ENCODE peak calls at places on chromosomes 13 and 19, in ten cellular contexts. One of them, this sample, is unnamed.

GRCh38 chr19:33957804-33958203 is 161.1 kb downstream of the KCTD15 start:
- DNase-seq in AG09309: no peak
- DNase-seq in cardiac fibroblast: no peak
- DNase-seq in memory B cell: no peak
- DNase-seq in esophagus squamous epithelium: no peak
- DNase-seq in T-helper 2 cell: no peak
- DNase-seq in posterior vena cava: no peak
- DNase-seq in activated naive CD4-positive, alpha-beta T cell treated with anti-CD3 and anti-CD28 coated beads, Interleukin-2, amount 50 U/mL, for 72 hours: no peak
- DNase-seq in AG10803: no peak
- DNase-seq in NCI-H1092 treated with DMSO at 0.1 percent for 48 hours: no peak
- DNase-seq in this sample: no peak

GRCh38 chr19:19540707-19541515 is 2.8 kb downstream of the CILP2 start:
- DNase-seq in AG09309: no peak
- DNase-seq in cardiac fibroblast: peak; percentile 19
- DNase-seq in memory B cell: peak; percentile 64
- DNase-seq in esophagus squamous epithelium: no peak
- DNase-seq in T-helper 2 cell: peak; percentile 81
- DNase-seq in posterior vena cava: no peak
- DNase-seq in activated naive CD4-positive, alpha-beta T cell treated with anti-CD3 and anti-CD28 coated beads, Interleukin-2, amount 50 U/mL, for 72 hours: no peak
- DNase-seq in AG10803: no peak
- DNase-seq in NCI-H1092 treated with DMSO at 0.1 percent for 48 hours: no peak
- DNase-seq in this sample: no peak

GRCh38 chr19:2475018-2475701 is 767 bp upstream of the GADD45B start:
- DNase-seq in AG09309: no peak
- DNase-seq in cardiac fibroblast: peak; percentile 65
- DNase-seq in memory B cell: peak; percentile 63
- DNase-seq in esophagus squamous epithelium: no peak
- DNase-seq in T-helper 2 cell: peak; percentile 68
- DNase-seq in posterior vena cava: peak; percentile 90
- DNase-seq in activated naive CD4-positive, alpha-beta T cell treated with anti-CD3 and anti-CD28 coated beads, Interleukin-2, amount 50 U/mL, for 72 hours: peak; percentile 79
- DNase-seq in AG10803: peak; percentile 58
- DNase-seq in NCI-H1092 treated with DMSO at 0.1 percent for 48 hours: no peak
- DNase-seq in this sample: peak; percentile 64

GRCh38 chr13:27200413-27201066 is 28.9 kb upstream of the USP12 start:
- DNase-seq in AG09309: no peak
- DNase-seq in cardiac fibroblast: no peak
- DNase-seq in memory B cell: no peak
- DNase-seq in esophagus squamous epithelium: no peak
- DNase-seq in T-helper 2 cell: no peak
- DNase-seq in posterior vena cava: no peak
- DNase-seq in activated naive CD4-positive, alpha-beta T cell treated with anti-CD3 and anti-CD28 coated beads, Interleukin-2, amount 50 U/mL, for 72 hours: no peak
- DNase-seq in AG10803: no peak
- DNase-seq in NCI-H1092 treated with DMSO at 0.1 percent for 48 hours: no peak
- DNase-seq in this sample: no peak

GRCh38 chr19:54415208-54415900 is at the start of gene TTYH1:
- DNase-seq in AG09309: no peak
- DNase-seq in cardiac fibroblast: no peak
- DNase-seq in memory B cell: peak; percentile 49
- DNase-seq in esophagus squamous epithelium: no peak
- DNase-seq in T-helper 2 cell: peak; percentile 22
- DNase-seq in posterior vena cava: peak; percentile 34
- DNase-seq in activated naive CD4-positive, alpha-beta T cell treated with anti-CD3 and anti-CD28 coated beads, Interleukin-2, amount 50 U/mL, for 72 hours: no peak
- DNase-seq in AG10803: no peak
- DNase-seq in NCI-H1092 treated with DMSO at 0.1 percent for 48 hours: no peak
- DNase-seq in this sample: peak; percentile 29

GRCh38 chr19:14959263-14959662 is 18.0 kb downstream of the OR7C2 start:
- DNase-seq in AG09309: no peak
- DNase-seq in cardiac fibroblast: no peak
- DNase-seq in memory B cell: no peak
- DNase-seq in esophagus squamous epithelium: no peak
- DNase-seq in T-helper 2 cell: no peak
- DNase-seq in posterior vena cava: no peak
- DNase-seq in activated naive CD4-positive, alpha-beta T cell treated with anti-CD3 and anti-CD28 coated beads, Interleukin-2, amount 50 U/mL, for 72 hours: no peak
- DNase-seq in AG10803: no peak
- DNase-seq in NCI-H1092 treated with DMSO at 0.1 percent for 48 hours: no peak
- DNase-seq in this sample: no peak

GRCh38 chr19:39303373-39304184 is 7.4 kb downstream of the IFNL1 start:
- DNase-seq in AG09309: no peak
- DNase-seq in cardiac fibroblast: no peak
- DNase-seq in memory B cell: no peak
- DNase-seq in esophagus squamous epithelium: no peak
- DNase-seq in T-helper 2 cell: no peak
- DNase-seq in posterior vena cava: no peak
- DNase-seq in activated naive CD4-positive, alpha-beta T cell treated with anti-CD3 and anti-CD28 coated beads, Interleukin-2, amount 50 U/mL, for 72 hours: no peak
- DNase-seq in AG10803: no peak
- DNase-seq in NCI-H1092 treated with DMSO at 0.1 percent for 48 hours: no peak
- DNase-seq in this sample: no peak

GRCh38 chr19:28285078-28285477 is 927.9 kb downstream of the UQCRFS1 start:
- DNase-seq in AG09309: no peak
- DNase-seq in cardiac fibroblast: no peak
- DNase-seq in memory B cell: no peak
- DNase-seq in esophagus squamous epithelium: no peak
- DNase-seq in T-helper 2 cell: no peak
- DNase-seq in posterior vena cava: no peak
- DNase-seq in activated naive CD4-positive, alpha-beta T cell treated with anti-CD3 and anti-CD28 coated beads, Interleukin-2, amount 50 U/mL, for 72 hours: no peak
- DNase-seq in AG10803: no peak
- DNase-seq in NCI-H1092 treated with DMSO at 0.1 percent for 48 hours: no peak
- DNase-seq in this sample: no peak

GRCh38 chr19:44931541-44931940 is 10.5 kb upstream of the APOC4 start:
- DNase-seq in AG09309: no peak
- DNase-seq in cardiac fibroblast: no peak
- DNase-seq in memory B cell: no peak
- DNase-seq in esophagus squamous epithelium: no peak
- DNase-seq in T-helper 2 cell: no peak
- DNase-seq in posterior vena cava: no peak
- DNase-seq in activated naive CD4-positive, alpha-beta T cell treated with anti-CD3 and anti-CD28 coated beads, Interleukin-2, amount 50 U/mL, for 72 hours: no peak
- DNase-seq in AG10803: no peak
- DNase-seq in NCI-H1092 treated with DMSO at 0.1 percent for 48 hours: no peak
- DNase-seq in this sample: no peak

GRCh38 chr13:47066261-47066660 is 169.4 kb upstream of the HTR2A start:
- DNase-seq in AG09309: no peak
- DNase-seq in cardiac fibroblast: peak; percentile 38
- DNase-seq in memory B cell: no peak
- DNase-seq in esophagus squamous epithelium: no peak
- DNase-seq in T-helper 2 cell: no peak
- DNase-seq in posterior vena cava: no peak
- DNase-seq in activated naive CD4-positive, alpha-beta T cell treated with anti-CD3 and anti-CD28 coated beads, Interleukin-2, amount 50 U/mL, for 72 hours: no peak
- DNase-seq in AG10803: peak; percentile 35
- DNase-seq in NCI-H1092 treated with DMSO at 0.1 percent for 48 hours: no peak
- DNase-seq in this sample: no peak

GRCh38 chr19:1221141-1221903 is 15.7 kb downstream of the STK11 start:
- DNase-seq in AG09309: no peak
- DNase-seq in cardiac fibroblast: peak; percentile 68
- DNase-seq in memory B cell: no peak
- DNase-seq in esophagus squamous epithelium: no peak
- DNase-seq in T-helper 2 cell: no peak
- DNase-seq in posterior vena cava: peak; percentile 91
- DNase-seq in activated naive CD4-positive, alpha-beta T cell treated with anti-CD3 and anti-CD28 coated beads, Interleukin-2, amount 50 U/mL, for 72 hours: no peak
- DNase-seq in AG10803: peak; percentile 40
- DNase-seq in NCI-H1092 treated with DMSO at 0.1 percent for 48 hours: no peak
- DNase-seq in this sample: no peak

GRCh38 chr19:1394252-1395193 is 6.8 kb downstream of the GAMT start:
- DNase-seq in AG09309: no peak
- DNase-seq in cardiac fibroblast: no peak
- DNase-seq in memory B cell: no peak
- DNase-seq in esophagus squamous epithelium: no peak
- DNase-seq in T-helper 2 cell: no peak
- DNase-seq in posterior vena cava: no peak
- DNase-seq in activated naive CD4-positive, alpha-beta T cell treated with anti-CD3 and anti-CD28 coated beads, Interleukin-2, amount 50 U/mL, for 72 hours: no peak
- DNase-seq in AG10803: no peak
- DNase-seq in NCI-H1092 treated with DMSO at 0.1 percent for 48 hours: no peak
- DNase-seq in this sample: no peak

GRCh38 chr13:22461854-22462565 is 718.8 kb upstream of the SGCG start:
- DNase-seq in AG09309: no peak
- DNase-seq in cardiac fibroblast: peak; percentile 12
- DNase-seq in memory B cell: no peak
- DNase-seq in esophagus squamous epithelium: no peak
- DNase-seq in T-helper 2 cell: no peak
- DNase-seq in posterior vena cava: no peak
- DNase-seq in activated naive CD4-positive, alpha-beta T cell treated with anti-CD3 and anti-CD28 coated beads, Interleukin-2, amount 50 U/mL, for 72 hours: no peak
- DNase-seq in AG10803: no peak
- DNase-seq in NCI-H1092 treated with DMSO at 0.1 percent for 48 hours: no peak
- DNase-seq in this sample: no peak

GRCh38 chr13:110555601-110556223 is 5.8 kb downstream of the RAB20 start:
- DNase-seq in AG09309: no peak
- DNase-seq in cardiac fibroblast: no peak
- DNase-seq in memory B cell: no peak
- DNase-seq in esophagus squamous epithelium: no peak
- DNase-seq in T-helper 2 cell: no peak
- DNase-seq in posterior vena cava: no peak
- DNase-seq in activated naive CD4-positive, alpha-beta T cell treated with anti-CD3 and anti-CD28 coated beads, Interleukin-2, amount 50 U/mL, for 72 hours: no peak
- DNase-seq in AG10803: no peak
- DNase-seq in NCI-H1092 treated with DMSO at 0.1 percent for 48 hours: no peak
- DNase-seq in this sample: peak; percentile 19

GRCh38 chr19:50776131-50776530 is 5.9 kb downstream of the GPR32 start:
- DNase-seq in AG09309: no peak
- DNase-seq in cardiac fibroblast: no peak
- DNase-seq in memory B cell: no peak
- DNase-seq in esophagus squamous epithelium: no peak
- DNase-seq in T-helper 2 cell: no peak
- DNase-seq in posterior vena cava: no peak
- DNase-seq in activated naive CD4-positive, alpha-beta T cell treated with anti-CD3 and anti-CD28 coated beads, Interleukin-2, amount 50 U/mL, for 72 hours: no peak
- DNase-seq in AG10803: no peak
- DNase-seq in NCI-H1092 treated with DMSO at 0.1 percent for 48 hours: no peak
- DNase-seq in this sample: no peak

GRCh38 chr19:41530184-41530534 is 45.8 kb upstream of the CEACAM21 start:
- DNase-seq in AG09309: no peak
- DNase-seq in cardiac fibroblast: no peak
- DNase-seq in memory B cell: no peak
- DNase-seq in esophagus squamous epithelium: no peak
- DNase-seq in T-helper 2 cell: no peak
- DNase-seq in posterior vena cava: no peak
- DNase-seq in activated naive CD4-positive, alpha-beta T cell treated with anti-CD3 and anti-CD28 coated beads, Interleukin-2, amount 50 U/mL, for 72 hours: no peak
- DNase-seq in AG10803: no peak
- DNase-seq in NCI-H1092 treated with DMSO at 0.1 percent for 48 hours: no peak
- DNase-seq in this sample: no peak

GRCh38 chr19:32469796-32470195 is 64.2 kb downstream of the DPY19L3 start:
- DNase-seq in AG09309: no peak
- DNase-seq in cardiac fibroblast: no peak
- DNase-seq in memory B cell: no peak
- DNase-seq in esophagus squamous epithelium: no peak
- DNase-seq in T-helper 2 cell: no peak
- DNase-seq in posterior vena cava: no peak
- DNase-seq in activated naive CD4-positive, alpha-beta T cell treated with anti-CD3 and anti-CD28 coated beads, Interleukin-2, amount 50 U/mL, for 72 hours: no peak
- DNase-seq in AG10803: peak; percentile 3
- DNase-seq in NCI-H1092 treated with DMSO at 0.1 percent for 48 hours: no peak
- DNase-seq in this sample: no peak

GRCh38 chr19:39167461-39168257 is 29.1 kb upstream of the NCCRP1 start:
- DNase-seq in AG09309: no peak
- DNase-seq in cardiac fibroblast: no peak
- DNase-seq in memory B cell: no peak
- DNase-seq in esophagus squamous epithelium: no peak
- DNase-seq in T-helper 2 cell: no peak
- DNase-seq in posterior vena cava: no peak
- DNase-seq in activated naive CD4-positive, alpha-beta T cell treated with anti-CD3 and anti-CD28 coated beads, Interleukin-2, amount 50 U/mL, for 72 hours: no peak
- DNase-seq in AG10803: no peak
- DNase-seq in NCI-H1092 treated with DMSO at 0.1 percent for 48 hours: no peak
- DNase-seq in this sample: no peak

GRCh38 chr19:6663236-6664187 is 6.4 kb downstream of the TNFSF14 start:
- DNase-seq in AG09309: no peak
- DNase-seq in cardiac fibroblast: no peak
- DNase-seq in memory B cell: no peak
- DNase-seq in esophagus squamous epithelium: no peak
- DNase-seq in T-helper 2 cell: peak; percentile 87
- DNase-seq in posterior vena cava: no peak
- DNase-seq in activated naive CD4-positive, alpha-beta T cell treated with anti-CD3 and anti-CD28 coated beads, Interleukin-2, amount 50 U/mL, for 72 hours: no peak
- DNase-seq in AG10803: peak; percentile 13
- DNase-seq in NCI-H1092 treated with DMSO at 0.1 percent for 48 hours: no peak
- DNase-seq in this sample: no peak

GRCh38 chr13:30906411-30906990 is 430 bp downstream of the MEDAG start:
- DNase-seq in AG09309: no peak
- DNase-seq in cardiac fibroblast: peak; percentile 24
- DNase-seq in memory B cell: no peak
- DNase-seq in esophagus squamous epithelium: no peak
- DNase-seq in T-helper 2 cell: peak; percentile 38
- DNase-seq in posterior vena cava: peak; percentile 85
- DNase-seq in activated naive CD4-positive, alpha-beta T cell treated with anti-CD3 and anti-CD28 coated beads, Interleukin-2, amount 50 U/mL, for 72 hours: no peak
- DNase-seq in AG10803: no peak
- DNase-seq in NCI-H1092 treated with DMSO at 0.1 percent for 48 hours: no peak
- DNase-seq in this sample: no peak

GRCh38 chr19:3593156-3593555 is 7.9 kb downstream of the GIPC3 start:
- DNase-seq in AG09309: no peak
- DNase-seq in cardiac fibroblast: no peak
- DNase-seq in memory B cell: no peak
- DNase-seq in esophagus squamous epithelium: no peak
- DNase-seq in T-helper 2 cell: no peak
- DNase-seq in posterior vena cava: peak; percentile 73
- DNase-seq in activated naive CD4-positive, alpha-beta T cell treated with anti-CD3 and anti-CD28 coated beads, Interleukin-2, amount 50 U/mL, for 72 hours: no peak
- DNase-seq in AG10803: no peak
- DNase-seq in NCI-H1092 treated with DMSO at 0.1 percent for 48 hours: no peak
- DNase-seq in this sample: no peak

GRCh38 chr19:58091251-58091995 is 6.6 kb downstream of the ZSCAN18 start:
- DNase-seq in AG09309: no peak
- DNase-seq in cardiac fibroblast: no peak
- DNase-seq in memory B cell: no peak
- DNase-seq in esophagus squamous epithelium: no peak
- DNase-seq in T-helper 2 cell: no peak
- DNase-seq in posterior vena cava: no peak
- DNase-seq in activated naive CD4-positive, alpha-beta T cell treated with anti-CD3 and anti-CD28 coated beads, Interleukin-2, amount 50 U/mL, for 72 hours: no peak
- DNase-seq in AG10803: no peak
- DNase-seq in NCI-H1092 treated with DMSO at 0.1 percent for 48 hours: no peak
- DNase-seq in this sample: no peak

GRCh38 chr13:42561752-42562467 is 12.0 kb upstream of the TNFSF11 start:
- DNase-seq in AG09309: no peak
- DNase-seq in cardiac fibroblast: no peak
- DNase-seq in memory B cell: no peak
- DNase-seq in esophagus squamous epithelium: no peak
- DNase-seq in T-helper 2 cell: no peak
- DNase-seq in posterior vena cava: no peak
- DNase-seq in activated naive CD4-positive, alpha-beta T cell treated with anti-CD3 and anti-CD28 coated beads, Interleukin-2, amount 50 U/mL, for 72 hours: no peak
- DNase-seq in AG10803: no peak
- DNase-seq in NCI-H1092 treated with DMSO at 0.1 percent for 48 hours: no peak
- DNase-seq in this sample: no peak

GRCh38 chr19:16258440-16258903 is 60.8 kb downstream of the AP1M1 start:
- DNase-seq in AG09309: no peak
- DNase-seq in cardiac fibroblast: peak; percentile 54
- DNase-seq in memory B cell: no peak
- DNase-seq in esophagus squamous epithelium: peak; percentile 25
- DNase-seq in T-helper 2 cell: no peak
- DNase-seq in posterior vena cava: peak; percentile 91
- DNase-seq in activated naive CD4-positive, alpha-beta T cell treated with anti-CD3 and anti-CD28 coated beads, Interleukin-2, amount 50 U/mL, for 72 hours: no peak
- DNase-seq in AG10803: no peak
- DNase-seq in NCI-H1092 treated with DMSO at 0.1 percent for 48 hours: no peak
- DNase-seq in this sample: no peak

GRCh38 chr13:30619731-30620130 is 2.0 kb downstream of the USPL1 start:
- DNase-seq in AG09309: no peak
- DNase-seq in cardiac fibroblast: peak; percentile 27
- DNase-seq in memory B cell: no peak
- DNase-seq in esophagus squamous epithelium: no peak
- DNase-seq in T-helper 2 cell: no peak
- DNase-seq in posterior vena cava: no peak
- DNase-seq in activated naive CD4-positive, alpha-beta T cell treated with anti-CD3 and anti-CD28 coated beads, Interleukin-2, amount 50 U/mL, for 72 hours: no peak
- DNase-seq in AG10803: no peak
- DNase-seq in NCI-H1092 treated with DMSO at 0.1 percent for 48 hours: no peak
- DNase-seq in this sample: no peak

GRCh38 chr19:8363803-8364771 is at the start of gene ANGPTL4:
- DNase-seq in AG09309: no peak
- DNase-seq in cardiac fibroblast: peak; percentile 92
- DNase-seq in memory B cell: no peak
- DNase-seq in esophagus squamous epithelium: no peak
- DNase-seq in T-helper 2 cell: peak; percentile 84
- DNase-seq in posterior vena cava: peak; percentile 93
- DNase-seq in activated naive CD4-positive, alpha-beta T cell treated with anti-CD3 and anti-CD28 coated beads, Interleukin-2, amount 50 U/mL, for 72 hours: no peak
- DNase-seq in AG10803: peak; percentile 74
- DNase-seq in NCI-H1092 treated with DMSO at 0.1 percent for 48 hours: no peak
- DNase-seq in this sample: no peak

GRCh38 chr13:27770809-27771208 is 21.5 kb upstream of the GSX1 start:
- DNase-seq in AG09309: no peak
- DNase-seq in cardiac fibroblast: peak; percentile 13
- DNase-seq in memory B cell: no peak
- DNase-seq in esophagus squamous epithelium: no peak
- DNase-seq in T-helper 2 cell: peak; percentile 30
- DNase-seq in posterior vena cava: no peak
- DNase-seq in activated naive CD4-positive, alpha-beta T cell treated with anti-CD3 and anti-CD28 coated beads, Interleukin-2, amount 50 U/mL, for 72 hours: no peak
- DNase-seq in AG10803: peak; percentile 12
- DNase-seq in NCI-H1092 treated with DMSO at 0.1 percent for 48 hours: peak; percentile 8
- DNase-seq in this sample: no peak

GRCh38 chr19:38877781-38878574 is at the start of gene RINL:
- DNase-seq in AG09309: no peak
- DNase-seq in cardiac fibroblast: no peak
- DNase-seq in memory B cell: peak; percentile 58
- DNase-seq in esophagus squamous epithelium: no peak
- DNase-seq in T-helper 2 cell: peak; percentile 90
- DNase-seq in posterior vena cava: no peak
- DNase-seq in activated naive CD4-positive, alpha-beta T cell treated with anti-CD3 and anti-CD28 coated beads, Interleukin-2, amount 50 U/mL, for 72 hours: peak; percentile 76
- DNase-seq in AG10803: no peak
- DNase-seq in NCI-H1092 treated with DMSO at 0.1 percent for 48 hours: peak; percentile 65
- DNase-seq in this sample: peak; percentile 78

This sample was measured in naive B cell.